ENCODE peak calls at places on chromosomes 2 and 18, in nine cellular contexts. H is A549, V is H9, D is body of pancreas, S is foreskin keratinocyte, U is suprapubic skin, P is psoas muscle, M is fibroblast of lung, Q is K562. O is an unnamed sample. For H3K4me1, the result is how much of the 10 kb centered on the place peaks cover.

GRCh38 chr2:96344011-96344410 is 8.4 kb downstream of the NCAPH start:
- DNase-seq in H (no peak), V (no peak), D (no peak), S (no peak), U (no peak), P (no peak), M (no peak), Q (no peak), O (no peak)

GRCh38 chr2:68196120-68196716 is 38.5 kb downstream of the PNO1 start:
- DNase-seq in H (no peak), V (no peak), D (peak), S (no peak), U (no peak), P (no peak), M (peak), Q (no peak), O (no peak)

GRCh38 chr2:18522484-18523146 is 37.8 kb downstream of the RDH14 start:
- DNase-seq in H (no peak), V (no peak), D (no peak), S (no peak), U (no peak), P (no peak), M (no peak), Q (no peak), O (no peak)

GRCh38 chr18:11676386-11676785 is 12.7 kb upstream of the GNAL start:
- DNase-seq in H (no peak), V (no peak), D (no peak), S (no peak), U (peak), P (no peak), M (no peak), Q (no peak), O (no peak)

GRCh38 chr2:28558421-28558820 is 62.6 kb downstream of the PLB1 start:
- DNase-seq in H (no peak), V (no peak), D (no peak), S (no peak), U (no peak), P (no peak), M (no peak), Q (no peak), O (no peak)

GRCh38 chr2:205177505-205177904 is 504.8 kb upstream of the NRP2 start:
- DNase-seq in H (no peak), V (no peak), D (no peak), S (no peak), U (no peak), P (no peak), M (no peak), Q (no peak), O (no peak)

GRCh38 chr2:175926272-175926671 is 75.8 kb downstream of the LNPK start:
- DNase-seq in H (no peak), V (no peak), D (no peak), S (peak), U (no peak), P (no peak), M (peak), Q (no peak), O (no peak)

GRCh38 chr18:23099621-23100020 is 35.7 kb upstream of the CABLES1 start:
- DNase-seq in H (peak), V (no peak), D (no peak), S (no peak), U (no peak), P (no peak), M (no peak), Q (no peak), O (no peak)

GRCh38 chr2:226079677-226080076 is 680.2 kb downstream of the NYAP2 start:
- DNase-seq in H (no peak), V (no peak), D (no peak), S (peak), U (no peak), P (no peak), M (peak), Q (no peak), O (no peak)

DNA sequence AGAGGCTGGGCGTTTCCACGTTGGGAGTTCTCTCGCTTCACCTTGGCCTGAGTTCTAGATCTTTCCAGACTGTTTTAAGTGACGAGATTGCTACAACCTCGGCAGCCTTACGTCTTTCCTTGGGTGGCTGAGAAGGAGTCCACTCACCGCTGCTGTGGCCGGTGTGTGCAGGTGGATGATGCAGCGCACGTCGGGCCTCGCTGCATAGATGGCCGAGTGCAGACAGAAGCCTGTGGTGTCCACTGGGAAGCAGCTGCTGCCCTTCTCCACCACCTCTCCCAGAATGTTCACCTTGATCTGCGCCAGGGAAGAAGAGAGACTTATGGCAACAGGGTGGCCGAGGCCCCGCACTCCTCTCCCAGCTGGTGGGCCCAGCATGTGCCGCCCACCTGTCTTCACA is 75.7 kb downstream of the ADD2 start:
- DNase-seq in H (no peak), V (peak), D (no peak), S (no peak), U (peak), P (no peak), M (no peak), Q (no peak), O (no peak)
- H3K27ac ChIP-seq in H (no peak), V (no peak), D (no peak), S (no peak), U (no peak), P (no peak), M (no peak), Q (no peak), O (no peak)

GRCh38 chr2:111119847-111120252 is 864 bp upstream of the BCL2L11 start:
- DNase-seq in H (no peak), V (no peak), D (no peak), S (no peak), U (no peak), P (peak), M (peak), Q (no peak), O (no peak)

GRCh38 chr2:111119004-111119846 is 1.5 kb upstream of the BCL2L11 start:
- DNase-seq in H (no peak), V (peak), D (peak), S (no peak), U (peak), P (no peak), M (peak), Q (no peak), O (peak)

GRCh38 chr2:111121873-111122630 is 1.3 kb downstream of the BCL2L11 start:
- DNase-seq in H (peak), V (peak), D (peak), S (no peak), U (peak), P (peak), M (peak), Q (peak), O (peak)

GRCh38 chr2:111121028-111121872 is 536 bp downstream of the BCL2L11 start:
- DNase-seq in H (no peak), V (peak), D (peak), S (no peak), U (peak), P (peak), M (peak), Q (peak), O (peak)

GRCh38 chr2:111120253-111121027 is at the start of gene BCL2L11:
- DNase-seq in H (peak), V (peak), D (peak), S (peak), U (peak), P (peak), M (peak), Q (peak), O (peak)
- TF ChIP-seq CTCF in H (peak), V (peak), D (no peak), S (peak), U (no peak), P (no peak), M (no peak), Q (peak), O (no peak)

GRCh38 chr2:54549430-54549829 is 93.3 kb downstream of the SPTBN1 start:
- DNase-seq in H (no peak), V (no peak), D (no peak), S (no peak), U (no peak), P (no peak), M (no peak), Q (no peak), O (no peak)

GRCh38 chr2:54543736-54544396 is 87.7 kb downstream of the SPTBN1 start:
- DNase-seq in H (no peak), V (no peak), D (no peak), S (no peak), U (no peak), P (no peak), M (no peak), Q (peak), O (no peak)

GRCh38 chr2:54546518-54546917 is 90.4 kb downstream of the SPTBN1 start:
- DNase-seq in H (no peak), V (no peak), D (no peak), S (no peak), U (no peak), P (no peak), M (no peak), Q (peak), O (no peak)

GRCh38 chr2:54545700-54546450 is 89.7 kb downstream of the SPTBN1 start:
- DNase-seq in H (peak), V (no peak), D (peak), S (peak), U (no peak), P (no peak), M (peak), Q (no peak), O (peak)

GRCh38 chr2:54546925-54547324 is 90.8 kb downstream of the SPTBN1 start:
- DNase-seq in H (no peak), V (no peak), D (no peak), S (no peak), U (no peak), P (no peak), M (peak), Q (no peak), O (no peak)
- H3K4me1 ChIP-seq in H (half or more), V (under half), D (under half), S (under half), U (under half), P (under half), M (under half), Q (under half), O (under half)

GRCh38 chr2:20093263-20094141 is 42.1 kb upstream of the LAPTM4A start:
- DNase-seq in H (peak), V (peak), D (peak), S (no peak), U (no peak), P (peak), M (peak), Q (no peak), O (no peak)

GRCh38 chr2:20092901-20093235 is 41.4 kb upstream of the LAPTM4A start:
- DNase-seq in H (no peak), V (no peak), D (no peak), S (no peak), U (no peak), P (no peak), M (no peak), Q (no peak), O (no peak)

GRCh38 chr2:20091305-20091991 is 40.0 kb upstream of the LAPTM4A start:
- DNase-seq in H (peak), V (no peak), D (no peak), S (peak), U (no peak), P (peak), M (peak), Q (no peak), O (peak)

GRCh38 chr2:20092226-20092900 is 40.9 kb upstream of the LAPTM4A start:
- DNase-seq in H (no peak), V (no peak), D (no peak), S (no peak), U (no peak), P (no peak), M (no peak), Q (no peak), O (no peak)

DNA sequence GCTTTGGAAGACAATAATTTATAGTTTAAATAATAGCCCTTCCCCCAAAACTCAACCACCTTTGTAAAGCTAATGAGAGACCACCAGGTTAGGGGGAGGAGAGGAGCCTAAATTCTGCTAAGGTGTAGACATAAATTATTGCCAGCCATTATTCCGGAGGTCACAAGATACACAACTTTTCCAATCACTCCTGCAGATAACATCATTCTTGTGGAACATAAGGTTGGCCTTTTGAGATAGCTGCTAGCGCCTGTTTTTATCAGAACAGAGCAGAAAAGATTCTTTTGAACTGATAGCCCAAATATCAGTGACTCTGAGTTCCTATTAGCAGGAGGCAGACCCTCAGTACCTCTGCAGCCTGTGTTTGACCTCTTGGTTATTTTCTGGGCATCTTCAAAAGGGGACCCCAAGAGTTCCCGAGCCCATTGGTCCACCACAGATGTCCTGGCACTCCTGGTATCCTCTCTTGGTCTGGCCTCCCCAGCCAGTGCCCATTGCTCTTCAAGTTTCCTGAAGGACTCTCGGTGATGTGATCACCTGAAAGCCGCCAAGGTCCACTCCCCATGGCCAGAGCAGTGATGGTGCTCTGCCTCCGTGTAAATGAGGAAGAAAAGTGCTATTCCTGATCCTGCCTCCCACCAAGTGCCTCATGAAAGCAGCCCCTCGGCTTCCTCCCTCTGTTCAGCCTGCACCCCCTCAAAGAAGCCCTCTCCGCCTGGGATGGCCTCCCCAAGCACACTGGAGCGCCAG is 38.5 kb upstream of the LAPTM4A start:
- DNase-seq in H (no peak), V (no peak), D (no peak), S (no peak), U (no peak), P (no peak), M (no peak), Q (no peak), O (no peak)
- H3K27ac ChIP-seq in H (peak), V (no peak), D (no peak), S (no peak), U (no peak), P (no peak), M (no peak), Q (no peak), O (no peak)

GRCh38 chr2:38825956-38826355 is 47.9 kb downstream of the GEMIN6 start:
- DNase-seq in H (no peak), V (no peak), D (no peak), S (no peak), U (no peak), P (no peak), M (no peak), Q (no peak), O (no peak)
- TF ChIP-seq CTCF in H (no peak), V (no peak), D (no peak), S (peak), U (no peak), P (no peak), M (no peak), Q (no peak), O (no peak)

GRCh38 chr2:150480971-150481830 is 6.3 kb downstream of the RND3 start:
- DNase-seq in H (no peak), V (no peak), D (no peak), S (peak), U (no peak), P (no peak), M (no peak), Q (no peak), O (no peak)
- H3K4me1 ChIP-seq in H (half or more), V (under half), D (under half), S (half or more), U (half or more), P (half or more), M (under half), Q (under half), O (half or more)

DNA sequence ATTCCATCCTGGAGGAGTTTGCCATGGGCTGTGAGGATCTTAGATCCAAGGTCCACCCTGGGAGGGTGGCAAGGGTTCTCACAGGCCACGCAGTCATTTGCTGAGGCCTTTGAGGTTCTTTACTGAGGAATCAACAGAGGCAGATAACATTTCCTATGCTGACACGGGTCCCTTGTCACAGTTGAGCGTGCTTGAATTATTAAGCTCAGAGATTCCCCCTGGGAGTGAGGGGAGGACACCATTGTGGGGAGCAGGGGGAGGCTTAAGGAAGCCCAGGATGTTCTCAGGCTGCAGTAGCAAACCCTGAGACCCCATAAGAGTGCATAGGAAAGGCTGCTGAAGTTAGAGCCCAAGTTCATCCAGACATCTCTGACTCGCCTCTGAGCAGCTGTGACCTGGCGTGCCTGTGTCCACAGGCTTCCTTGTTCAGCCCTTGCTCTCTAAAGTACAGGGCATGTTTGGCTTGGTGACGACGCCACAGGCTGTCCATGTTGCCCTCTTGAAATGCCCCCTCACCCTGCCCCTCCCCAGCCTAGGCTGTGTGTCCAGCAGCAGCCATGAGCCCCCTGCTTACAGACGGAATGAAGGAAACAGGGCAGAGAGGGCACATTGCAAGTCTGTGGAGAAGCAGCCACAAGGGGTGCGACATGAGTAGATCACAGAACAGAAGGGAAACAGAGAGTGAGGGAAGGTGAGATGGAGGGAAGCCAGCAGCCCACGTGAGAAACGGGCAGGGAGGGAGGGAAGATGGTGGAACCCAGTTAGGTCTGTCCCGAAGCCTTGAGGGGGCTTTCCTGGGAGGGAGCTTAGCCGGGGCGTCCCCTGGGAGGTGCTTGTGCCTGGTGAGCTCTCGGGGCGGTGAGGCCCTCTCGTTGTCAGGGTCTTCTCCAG is 34.0 kb downstream of the NAPG start:
- DNase-seq in H (no peak), V (peak), D (no peak), S (no peak), U (no peak), P (peak), M (no peak), Q (no peak), O (no peak)
- H3K27ac ChIP-seq in H (no peak), V (no peak), D (peak), S (no peak), U (no peak), P (no peak), M (no peak), Q (no peak), O (peak)

GRCh38 chr2:239979243-239980023 is 45.7 kb downstream of the NDUFA10 start:
- DNase-seq in H (no peak), V (peak), D (no peak), S (no peak), U (no peak), P (no peak), M (peak), Q (no peak), O (no peak)
- TF ChIP-seq CTCF in H (no peak), V (peak), D (no peak), S (peak), U (no peak), P (no peak), M (peak), Q (no peak), O (no peak)

DNA sequence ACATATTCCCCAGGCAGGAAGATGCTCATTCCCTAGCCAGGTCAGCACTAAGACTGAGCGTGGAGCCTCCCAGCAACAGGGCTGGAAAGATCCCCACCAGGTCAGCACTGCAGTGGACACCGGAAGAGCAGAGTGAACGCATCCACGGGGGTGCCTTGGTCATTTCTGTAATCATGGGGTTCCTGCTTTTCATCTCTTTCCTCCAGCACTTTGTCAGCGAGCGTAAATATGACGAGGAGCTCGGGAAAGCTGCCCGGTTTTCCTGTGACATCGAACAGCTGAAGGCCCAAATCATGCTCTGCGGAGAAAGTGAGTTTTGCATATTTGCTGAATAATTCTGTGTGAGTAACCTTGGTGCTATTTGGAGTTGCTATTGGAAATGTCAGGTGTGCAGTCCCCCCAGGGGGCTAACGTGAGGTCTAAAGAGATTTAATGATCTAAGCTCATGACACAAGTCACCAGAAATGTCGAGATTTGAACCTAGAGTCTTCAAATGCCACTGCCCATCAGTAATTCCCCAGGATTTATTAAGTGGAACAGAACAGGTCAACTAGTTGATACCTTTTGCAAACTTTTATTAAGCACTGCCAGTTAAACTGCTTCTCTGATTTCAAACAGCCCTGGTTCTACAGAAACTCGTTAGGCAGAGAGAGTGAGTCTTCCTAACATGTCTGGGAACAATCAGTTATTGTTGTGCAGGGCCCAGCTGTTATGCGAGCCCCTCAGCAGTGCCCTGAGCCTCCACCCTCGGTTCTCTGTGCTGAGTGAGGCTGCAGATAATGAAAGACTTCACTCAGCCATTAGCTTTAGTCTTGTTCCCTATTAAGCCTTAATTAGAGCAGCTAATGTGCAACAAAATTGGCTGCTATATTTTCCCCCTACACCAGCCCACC is 39.9 kb downstream of the KCTD18 start:
- DNase-seq in H (no peak), V (no peak), D (peak), S (no peak), U (no peak), P (no peak), M (no peak), Q (no peak), O (no peak)
- H3K4me1 ChIP-seq in H (under half), V (under half), D (under half), S (under half), U (under half), P (under half), M (under half), Q (under half), O (under half)

O was measured in right atrium auricular region.